ENCODE peak calls at places on chromosomes 1 and 21, in seven cellular contexts. T, Y, E, D, X, K and A are unnamed samples.

GRCh38 chr1:200907611-200908097 is 13.0 kb downstream of the INAVA start:
- DNase-seq in X (no peak), E (peak; percentile 53), K (no peak), Y (no peak), T (no peak), D (no peak), A (no peak)

GRCh38 chr1:168081373-168082007 is 55.2 kb downstream of the GPR161 start:
- DNase-seq in E (no peak), T (peak; percentile 83), X (no peak), D (peak; percentile 17), K (no peak), Y (no peak), A (no peak)

GRCh38 chr1:180178511-180179161 is 24.0 kb downstream of the QSOX1 start:
- DNase-seq in Y (peak; percentile 63), E (peak; percentile 72), K (peak; percentile 69), X (peak; percentile 46), T (peak; percentile 59), D (peak; percentile 80), A (peak; percentile 85)

GRCh38 chr1:168774241-168774640 is 45.2 kb upstream of the DPT start:
- DNase-seq in K (peak; percentile 20), Y (no peak), E (no peak), D (no peak), X (no peak), T (no peak), A (no peak)

GRCh38 chr1:236143104-236143948 is 987 bp downstream of the GPR137B start:
- DNase-seq in Y (no peak), X (peak; percentile 10), E (peak; percentile 35), D (no peak), T (peak; percentile 24), K (no peak), A (peak; percentile 75)

GRCh38 chr1:106984801-106985200 is 71.7 kb upstream of the PRMT6 start:
- DNase-seq in X (no peak), Y (no peak), E (no peak), D (no peak), T (no peak), K (no peak), A (no peak)

GRCh38 chr1:150568567-150568966 is 10.8 kb downstream of the MCL1 start:
- DNase-seq in D (peak; percentile 66), K (no peak), E (no peak), T (no peak), Y (no peak), X (no peak), A (peak; percentile 79)

GRCh38 chr21:42384999-42385398 is 10.9 kb downstream of the TMPRSS3 start:
- DNase-seq in T (no peak), X (no peak), K (no peak), E (peak; percentile 11), D (no peak), Y (no peak), A (no peak)

GRCh38 chr1:205542367-205542766 is 37.9 kb downstream of the CDK18 start:
- DNase-seq in E (no peak), K (no peak), Y (no peak), D (no peak), T (no peak), X (no peak), A (no peak)

GRCh38 chr1:23799570-23800395 is 771 bp downstream of the GALE start:
- DNase-seq in X (no peak), Y (no peak), D (no peak), K (peak; percentile 63), T (peak; percentile 88), E (no peak), A (peak; percentile 61)

GRCh38 chr1:16189003-16189402 is 23.4 kb downstream of the ARHGEF19 start:
- DNase-seq in K (no peak), X (no peak), D (no peak), T (peak; percentile 40), E (no peak), Y (no peak), A (no peak)

GRCh38 chr1:115166531-115167091 is 77.3 kb upstream of the TSPAN2 start:
- DNase-seq in K (no peak), D (no peak), Y (no peak), E (no peak), T (no peak), X (no peak), A (peak; percentile 48)

GRCh38 chr1:67213164-67213563 is 46.9 kb downstream of the IL23R start:
- DNase-seq in E (no peak), D (peak; percentile 63), Y (no peak), T (peak; percentile 52), X (no peak), K (peak; percentile 49), A (peak; percentile 74)

GRCh38 chr1:216184281-216184680 is 239.0 kb downstream of the USH2A start:
- DNase-seq in X (no peak), Y (no peak), D (no peak), K (no peak), E (no peak), T (no peak), A (no peak)

GRCh38 chr1:110235181-110235838 is 25.2 kb downstream of the KCNC4 start:
- DNase-seq in D (no peak), X (no peak), K (no peak), Y (no peak), T (no peak), E (no peak), A (no peak)

GRCh38 chr1:68623700-68624099 is 126.8 kb upstream of the DEPDC1 start:
- DNase-seq in Y (no peak), K (peak; percentile 63), T (no peak), D (no peak), X (no peak), E (no peak), A (no peak)

GRCh38 chr1:221891708-221892107 is 149.8 kb upstream of the DUSP10 start:
- DNase-seq in D (no peak), T (no peak), X (no peak), Y (no peak), E (no peak), K (no peak), A (no peak)